ENCODE peak calls at places on chromosomes 6 and 20, in nine cellular contexts. E is HL-60; K is hepatic stellate cell; I is heart left ventricle; Q is PC-3; U is spleen; H is AG08396; R is CD4-positive, alpha-beta memory T cell; F is stimulated activated CD4-positive, alpha-beta T cell treated with anti-CD3 and anti-CD28 coated beads, Interleukin-15, amount 100 ng/mL, for 24 hours. B is an unnamed sample.

GRCh38 chr20:40416274-40416673 is 272.8 kb downstream of the MAFB start:
- DNase-seq in E (no peak), K (no peak), I (no peak), Q (peak), U (no peak), H (no peak), R (no peak), F (no peak), B (no peak)

GRCh38 chr6:11328613-11329247 is 96.3 kb upstream of the NEDD9 start:
- DNase-seq in E (no peak), K (peak), I (no peak), Q (no peak), U (no peak), H (peak), R (no peak), F (no peak), B (no peak)

GRCh38 chr20:47774081-47774777 is 11.1 kb downstream of the SULF2 start:
- DNase-seq in E (no peak), K (no peak), I (peak), Q (no peak), U (no peak), H (no peak), R (no peak), F (no peak), B (no peak)

GRCh38 chr20:62766716-62767115 is 29.6 kb upstream of the MRGBP start:
- DNase-seq in E (no peak), K (no peak), I (peak), Q (peak), U (peak), H (no peak), R (no peak), F (no peak), B (no peak)

GRCh38 chr20:4074877-4075455 is 59.6 kb upstream of the RNF24 start:
- DNase-seq in E (peak), K (no peak), I (no peak), Q (no peak), U (no peak), H (no peak), R (no peak), F (no peak), B (no peak)

GRCh38 chr6:30816791-30817739 is 67.3 kb upstream of the DDR1 start:
- DNase-seq in E (no peak), K (no peak), I (no peak), Q (no peak), U (no peak), H (no peak), R (no peak), F (peak), B (no peak)

GRCh38 chr20:44302026-44302669 is 8.9 kb downstream of the FITM2 start:
- DNase-seq in E (no peak), K (no peak), I (peak), Q (no peak), U (no peak), H (no peak), R (no peak), F (no peak), B (no peak)

GRCh38 chr6:26445934-26446667 is 5.8 kb downstream of the BTN3A3 start:
- DNase-seq in E (no peak), K (no peak), I (no peak), Q (no peak), U (no peak), H (no peak), R (peak), F (peak), B (peak)

GRCh38 chr20:7346562-7346961 is 579.1 kb downstream of the BMP2 start:
- DNase-seq in E (no peak), K (no peak), I (no peak), Q (peak), U (no peak), H (no peak), R (no peak), F (no peak), B (no peak)

GRCh38 chr6:138105880-138106664 is 1.1 kb downstream of the PERP start:
- DNase-seq in E (no peak), K (peak), I (no peak), Q (peak), U (no peak), H (no peak), R (no peak), F (no peak), B (no peak)

GRCh38 chr20:47585087-47585747 is 83.5 kb downstream of the NCOA3 start:
- DNase-seq in E (no peak), K (no peak), I (no peak), Q (no peak), U (no peak), H (no peak), R (no peak), F (no peak), B (no peak)

GRCh38 chr6:145099713-145100112 is 635.6 kb downstream of the EPM2A start:
- DNase-seq in E (no peak), K (no peak), I (no peak), Q (no peak), U (no peak), H (no peak), R (no peak), F (no peak), B (no peak)

GRCh38 chr6:151229401-151230276 is 10.1 kb upstream of the AKAP12 start:
- DNase-seq in E (no peak), K (no peak), I (no peak), Q (no peak), U (no peak), H (no peak), R (no peak), F (peak), B (peak)

GRCh38 chr20:37389241-37389747 is 43.4 kb downstream of the SRC start:
- DNase-seq in E (no peak), K (no peak), I (no peak), Q (no peak), U (peak), H (no peak), R (no peak), F (no peak), B (no peak)

GRCh38 chr6:24721461-24722215 is 2.7 kb upstream of the C6orf62 start:
- DNase-seq in E (no peak), K (peak), I (peak), Q (no peak), U (no peak), H (peak), R (no peak), F (no peak), B (no peak)

GRCh38 chr6:1283486-1283885 is 28.4 kb upstream of the FOXQ1 start:
- DNase-seq in E (no peak), K (no peak), I (no peak), Q (no peak), U (no peak), H (no peak), R (no peak), F (no peak), B (no peak)

GRCh38 chr20:22925613-22925983 is 109.5 kb upstream of the SSTR4 start:
- DNase-seq in E (no peak), K (no peak), I (no peak), Q (peak), U (no peak), H (no peak), R (no peak), F (no peak), B (no peak)

GRCh38 chr6:128655978-128656498 is 135.6 kb upstream of the PTPRK start:
- DNase-seq in E (no peak), K (peak), I (no peak), Q (peak), U (no peak), H (peak), R (no peak), F (peak), B (peak)

GRCh38 chr6:48474136-48474535 is 363.1 kb upstream of the PTCHD4 start:
- DNase-seq in E (no peak), K (no peak), I (no peak), Q (no peak), U (no peak), H (no peak), R (no peak), F (no peak), B (no peak)

GRCh38 chr6:139406577-139407343 is 32.3 kb upstream of the CITED2 start:
- DNase-seq in E (no peak), K (no peak), I (no peak), Q (peak), U (no peak), H (no peak), R (no peak), F (no peak), B (no peak)

GRCh38 chr20:38859070-38859690 is 53.7 kb downstream of the PPP1R16B start:
- DNase-seq in E (peak), K (no peak), I (no peak), Q (no peak), U (no peak), H (no peak), R (no peak), F (peak), B (no peak)

GRCh38 chr6:155985660-155986138 is 530.1 kb upstream of the NOX3 start:
- DNase-seq in E (no peak), K (no peak), I (peak), Q (no peak), U (no peak), H (no peak), R (no peak), F (no peak), B (no peak)

GRCh38 chr20:35801865-35802264 is 30.1 kb downstream of the PHF20 start:
- DNase-seq in E (no peak), K (no peak), I (no peak), Q (no peak), U (no peak), H (no peak), R (no peak), F (no peak), B (no peak)

GRCh38 chr20:36893801-36894200 is 17.9 kb downstream of the TLDC2 start:
- DNase-seq in E (no peak), K (no peak), I (no peak), Q (no peak), U (no peak), H (no peak), R (no peak), F (no peak), B (no peak)

GRCh38 chr6:168411793-168412192 is 29.2 kb upstream of the SMOC2 start:
- DNase-seq in E (no peak), K (no peak), I (no peak), Q (no peak), U (no peak), H (no peak), R (no peak), F (no peak), B (no peak)

GRCh38 chr20:34956041-34956458 is 382 bp downstream of the MYH7B start:
- DNase-seq in E (no peak), K (no peak), I (no peak), Q (no peak), U (no peak), H (no peak), R (no peak), F (no peak), B (no peak)

GRCh38 chr20:17495826-17496225 is 35.4 kb downstream of the BFSP1 start:
- DNase-seq in E (no peak), K (no peak), I (no peak), Q (no peak), U (no peak), H (no peak), R (no peak), F (no peak), B (no peak)

GRCh38 chr20:16415079-16415478 is 158.2 kb downstream of the KIF16B start:
- DNase-seq in E (no peak), K (no peak), I (no peak), Q (peak), U (no peak), H (peak), R (no peak), F (no peak), B (no peak)

GRCh38 chr20:6074145-6074561 is 20.3 kb upstream of the LRRN4 start:
- DNase-seq in E (peak), K (no peak), I (peak), Q (peak), U (no peak), H (no peak), R (peak), F (no peak), B (no peak)

GRCh38 chr6:90226257-90226656 is 70.4 kb downstream of the BACH2 start:
- DNase-seq in E (no peak), K (no peak), I (no peak), Q (no peak), U (no peak), H (no peak), R (no peak), F (no peak), B (no peak)

GRCh38 chr6:30870546-30870945 is 13.8 kb upstream of the DDR1 start:
- DNase-seq in E (no peak), K (no peak), I (no peak), Q (no peak), U (no peak), H (no peak), R (no peak), F (no peak), B (no peak)

GRCh38 chr20:38447251-38447661 is 12.1 kb upstream of the SNHG17 start:
- DNase-seq in E (no peak), K (no peak), I (no peak), Q (no peak), U (peak), H (no peak), R (no peak), F (no peak), B (no peak)

GRCh38 chr6:38443341-38443740 is 196.4 kb downstream of the BTBD9 start:
- DNase-seq in E (peak), K (no peak), I (no peak), Q (no peak), U (no peak), H (no peak), R (no peak), F (no peak), B (no peak)

GRCh38 chr6:14549319-14549770 is 431.8 kb downstream of the CD83 start:
- DNase-seq in E (no peak), K (no peak), I (no peak), Q (no peak), U (no peak), H (no peak), R (no peak), F (no peak), B (no peak)

GRCh38 chr6:82144852-82145332 is 102.7 kb downstream of the IBTK start:
- DNase-seq in E (no peak), K (peak), I (peak), Q (peak), U (no peak), H (peak), R (no peak), F (no peak), B (no peak)

GRCh38 chr20:61044499-61044898 is 207.6 kb upstream of the CDH4 start:
- DNase-seq in E (no peak), K (no peak), I (no peak), Q (no peak), U (no peak), H (no peak), R (no peak), F (peak), B (no peak)

GRCh38 chr6:30834643-30835042 is 49.7 kb upstream of the DDR1 start:
- DNase-seq in E (peak), K (no peak), I (no peak), Q (no peak), U (no peak), H (no peak), R (no peak), F (no peak), B (no peak)

B was measured in stimulated activated naive CD8-positive, alpha-beta T cell treated with anti-CD3 and anti-CD28 coated beads, Interleukin-15, Interleukin-2, amounts not matched to agents 100 U/mL and 50 U/mL, for 24 hours.